ENCODE peak calls at places on chromosome 1, in five cellular contexts. One of them, this sample, is unnamed.

GRCh38 chr1:163673756-163674155 is 352.0 kb downstream of the NUF2 start:
- DNase-seq in GM12891: no peak
- DNase-seq in sigmoid colon: no peak
- DNase-seq in transverse colon: no peak
- DNase-seq in breast epithelium: no peak
- DNase-seq in this sample: no peak

GRCh38 chr1:153532769-153533599 is 2.8 kb downstream of the S100A6 start:
- DNase-seq in GM12891: peak; percentile 77
- DNase-seq in breast epithelium: peak; percentile 81
- DNase-seq in transverse colon: peak; percentile 92
- DNase-seq in sigmoid colon: peak; percentile 96
- DNase-seq in this sample: no peak

GRCh38 chr1:61654067-61654466 is 70.9 kb downstream of the TM2D1 start:
- DNase-seq in breast epithelium: no peak
- DNase-seq in GM12891: no peak
- DNase-seq in sigmoid colon: no peak
- DNase-seq in transverse colon: no peak
- DNase-seq in this sample: no peak

GRCh38 chr1:234960722-234961467 is 167.7 kb downstream of the TOMM20 start:
- DNase-seq in breast epithelium: no peak
- DNase-seq in sigmoid colon: peak; percentile 66
- DNase-seq in GM12891: no peak
- DNase-seq in transverse colon: peak; percentile 77
- DNase-seq in this sample: no peak

GRCh38 chr1:86154581-86155060 is 2.0 kb downstream of the COL24A1 start:
- DNase-seq in breast epithelium: no peak
- DNase-seq in GM12891: no peak
- DNase-seq in transverse colon: no peak
- DNase-seq in sigmoid colon: peak; percentile 69
- DNase-seq in this sample: no peak

GRCh38 chr1:24688621-24689195 is 45.6 kb downstream of the SRRM1 start:
- DNase-seq in transverse colon: peak; percentile 74
- DNase-seq in breast epithelium: peak; percentile 48
- DNase-seq in sigmoid colon: peak; percentile 85
- DNase-seq in GM12891: peak; percentile 63
- DNase-seq in this sample: no peak

GRCh38 chr1:42910985-42911384 is 47.7 kb downstream of the SLC2A1 start:
- DNase-seq in breast epithelium: no peak
- DNase-seq in sigmoid colon: no peak
- DNase-seq in transverse colon: no peak
- DNase-seq in GM12891: no peak
- DNase-seq in this sample: no peak

GRCh38 chr1:150149490-150150453 is at the start of gene PLEKHO1:
- DNase-seq in breast epithelium: peak; percentile 79
- DNase-seq in transverse colon: peak; percentile 87
- DNase-seq in GM12891: peak; percentile 60
- DNase-seq in sigmoid colon: peak; percentile 96
- DNase-seq in this sample: no peak

GRCh38 chr1:87508247-87508646 is 179.6 kb downstream of the LMO4 start:
- DNase-seq in breast epithelium: no peak
- DNase-seq in GM12891: no peak
- DNase-seq in sigmoid colon: no peak
- DNase-seq in transverse colon: no peak
- DNase-seq in this sample: no peak

GRCh38 chr1:245693116-245693515 is 538.3 kb downstream of the KIF26B start:
- DNase-seq in sigmoid colon: no peak
- DNase-seq in transverse colon: no peak
- DNase-seq in breast epithelium: no peak
- DNase-seq in GM12891: no peak
- DNase-seq in this sample: no peak

GRCh38 chr1:246607466-246607865 is 41.2 kb downstream of the CNST start:
- DNase-seq in transverse colon: no peak
- DNase-seq in breast epithelium: no peak
- DNase-seq in sigmoid colon: no peak
- DNase-seq in GM12891: no peak
- DNase-seq in this sample: no peak

GRCh38 chr1:16146888-16147614 is 8.8 kb downstream of the EPHA2 start:
- DNase-seq in transverse colon: no peak
- DNase-seq in GM12891: no peak
- DNase-seq in breast epithelium: no peak
- DNase-seq in sigmoid colon: no peak
- DNase-seq in this sample: no peak

GRCh38 chr1:155329980-155330598 is 9.4 kb downstream of the RUSC1 start:
- DNase-seq in breast epithelium: no peak
- DNase-seq in GM12891: no peak
- DNase-seq in transverse colon: no peak
- DNase-seq in sigmoid colon: no peak
- DNase-seq in this sample: no peak
- TF ChIP-seq POLR2AphosphoS5 in breast epithelium: no peak
- TF ChIP-seq POLR2AphosphoS5 in GM12891: no peak
- TF ChIP-seq POLR2AphosphoS5 in transverse colon: no peak
- TF ChIP-seq POLR2AphosphoS5 in sigmoid colon: no peak
- TF ChIP-seq POLR2AphosphoS5 in this sample: no peak

GRCh38 chr1:55887103-55887712 is 672.0 kb upstream of the USP24 start:
- DNase-seq in GM12891: no peak
- DNase-seq in breast epithelium: no peak
- DNase-seq in sigmoid colon: no peak
- DNase-seq in transverse colon: no peak
- DNase-seq in this sample: no peak

GRCh38 chr1:55893155-55893554 is 678.0 kb upstream of the USP24 start:
- DNase-seq in GM12891: no peak
- DNase-seq in breast epithelium: no peak
- DNase-seq in transverse colon: no peak
- DNase-seq in sigmoid colon: no peak
- DNase-seq in this sample: no peak

GRCh38 chr1:55885619-55886018 is 670.5 kb upstream of the USP24 start:
- DNase-seq in GM12891: no peak
- DNase-seq in transverse colon: no peak
- DNase-seq in breast epithelium: no peak
- DNase-seq in sigmoid colon: no peak
- DNase-seq in this sample: no peak

GRCh38 chr1:55894521-55894920 is 679.4 kb upstream of the USP24 start:
- DNase-seq in GM12891: no peak
- DNase-seq in sigmoid colon: no peak
- DNase-seq in transverse colon: no peak
- DNase-seq in breast epithelium: no peak
- DNase-seq in this sample: no peak

DNA sequence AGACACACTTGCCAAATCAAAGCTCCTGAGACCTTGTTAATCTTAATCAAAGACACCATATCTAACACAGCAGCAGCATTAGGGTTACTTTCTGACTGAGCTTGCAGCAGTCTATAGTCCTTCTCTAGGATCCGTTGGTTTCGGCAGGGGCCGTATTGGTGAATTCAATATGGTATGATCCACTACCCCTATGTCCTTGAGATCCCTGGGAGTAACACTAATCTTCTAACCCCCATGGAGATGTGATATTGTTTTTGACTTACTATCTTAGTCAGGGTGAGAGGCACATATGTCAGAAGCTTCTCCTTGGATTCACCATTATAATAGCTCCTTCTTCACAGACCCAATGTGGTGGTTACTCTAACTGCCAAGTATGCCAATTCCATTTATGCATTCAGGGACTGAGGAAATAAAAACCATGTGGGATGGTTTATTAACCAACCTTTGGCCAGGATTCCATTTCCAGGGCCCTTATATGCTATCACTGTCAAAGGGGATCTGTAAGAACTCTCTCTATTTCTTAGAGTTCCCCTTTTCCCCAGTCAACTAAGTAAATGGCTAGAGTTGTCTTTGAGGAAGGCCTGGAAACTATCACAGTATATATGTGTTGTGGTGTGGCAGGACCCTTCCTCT is 673.6 kb upstream of the USP24 start:
- DNase-seq in transverse colon: no peak
- DNase-seq in GM12891: no peak
- DNase-seq in sigmoid colon: no peak
- DNase-seq in breast epithelium: no peak
- DNase-seq in this sample: no peak
- TF ChIP-seq POLR2AphosphoS5 in transverse colon: no peak
- TF ChIP-seq POLR2AphosphoS5 in GM12891: no peak
- TF ChIP-seq POLR2AphosphoS5 in sigmoid colon: no peak
- TF ChIP-seq POLR2AphosphoS5 in breast epithelium: no peak
- TF ChIP-seq POLR2AphosphoS5 in this sample: no peak

DNA sequence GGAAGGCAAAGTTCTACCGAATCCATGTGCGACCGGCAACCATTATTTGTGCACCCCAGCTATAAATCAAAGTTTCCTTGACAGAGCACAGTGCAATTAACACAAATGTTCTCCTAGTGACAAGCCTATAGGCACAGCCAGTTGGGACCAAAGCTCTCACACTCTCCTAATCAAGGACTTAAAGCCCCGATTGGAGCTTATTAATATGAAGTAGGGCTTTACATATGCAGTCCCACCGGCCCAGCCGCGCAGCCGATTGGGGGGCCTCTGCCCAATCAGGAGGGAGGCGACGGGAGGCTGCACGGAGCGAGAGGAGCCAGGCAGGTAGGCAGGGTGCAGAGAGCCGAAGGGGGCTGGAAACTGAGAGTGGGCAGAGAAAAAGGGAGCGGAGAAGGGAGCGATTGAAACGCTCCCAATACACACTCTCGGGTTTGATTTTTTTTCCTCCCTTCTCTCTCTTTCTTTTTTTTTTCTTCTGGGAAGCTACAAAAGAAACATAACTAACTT is at the start of gene ESRRG:
- DNase-seq in transverse colon: peak; percentile 43
- DNase-seq in GM12891: no peak
- DNase-seq in sigmoid colon: no peak
- DNase-seq in breast epithelium: peak; percentile 38
- DNase-seq in this sample: no peak
- TF ChIP-seq POLR2AphosphoS5 in transverse colon: no peak
- TF ChIP-seq POLR2AphosphoS5 in GM12891: no peak
- TF ChIP-seq POLR2AphosphoS5 in sigmoid colon: no peak
- TF ChIP-seq POLR2AphosphoS5 in breast epithelium: no peak
- TF ChIP-seq POLR2AphosphoS5 in this sample: no peak

GRCh38 chr1:67735220-67735619 is 50.2 kb downstream of the GADD45A start:
- DNase-seq in GM12891: no peak
- DNase-seq in sigmoid colon: no peak
- DNase-seq in transverse colon: no peak
- DNase-seq in breast epithelium: no peak
- DNase-seq in this sample: no peak

GRCh38 chr1:67736750-67737149 is 51.7 kb downstream of the GADD45A start:
- DNase-seq in GM12891: no peak
- DNase-seq in breast epithelium: no peak
- DNase-seq in transverse colon: no peak
- DNase-seq in sigmoid colon: no peak
- DNase-seq in this sample: no peak

GRCh38 chr1:67733741-67734690 is 49.0 kb downstream of the GADD45A start:
- DNase-seq in GM12891: no peak
- DNase-seq in sigmoid colon: no peak
- DNase-seq in breast epithelium: no peak
- DNase-seq in transverse colon: no peak
- DNase-seq in this sample: no peak

GRCh38 chr1:67737875-67738274 is 52.9 kb downstream of the GADD45A start:
- DNase-seq in transverse colon: no peak
- DNase-seq in sigmoid colon: no peak
- DNase-seq in GM12891: no peak
- DNase-seq in breast epithelium: no peak
- DNase-seq in this sample: no peak

GRCh38 chr1:67735806-67736627 is 51.0 kb downstream of the GADD45A start:
- DNase-seq in transverse colon: peak; percentile 78
- DNase-seq in breast epithelium: peak; percentile 78
- DNase-seq in sigmoid colon: peak; percentile 78
- DNase-seq in GM12891: no peak
- DNase-seq in this sample: peak; percentile 55
- TF ChIP-seq POLR2AphosphoS5 in transverse colon: peak; percentile 51
- TF ChIP-seq POLR2AphosphoS5 in breast epithelium: peak; percentile 53
- TF ChIP-seq POLR2AphosphoS5 in sigmoid colon: no peak
- TF ChIP-seq POLR2AphosphoS5 in GM12891: peak; percentile 69
- TF ChIP-seq POLR2AphosphoS5 in this sample: no peak

DNA sequence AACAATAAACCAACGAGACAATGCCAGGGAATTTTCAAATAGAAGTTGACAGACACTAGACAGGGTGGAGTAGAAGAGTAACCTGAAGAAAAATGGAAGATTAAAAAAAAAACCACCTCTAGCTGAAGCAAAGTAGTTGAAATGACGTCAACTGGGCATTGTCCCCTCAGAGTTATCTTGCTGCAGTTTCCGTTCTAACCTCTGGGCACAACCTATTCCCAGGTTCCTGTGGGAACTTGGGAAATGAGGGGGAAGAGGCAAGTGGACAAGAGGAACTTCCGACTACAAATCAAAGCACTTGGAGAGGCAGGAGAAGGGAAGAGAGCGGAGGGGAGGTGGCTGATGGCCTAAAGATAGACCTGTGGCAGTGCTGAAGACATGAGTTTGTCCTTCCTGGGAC is 66.3 kb downstream of the PLPP3 start:
- DNase-seq in transverse colon: no peak
- DNase-seq in sigmoid colon: no peak
- DNase-seq in breast epithelium: no peak
- DNase-seq in GM12891: no peak
- DNase-seq in this sample: no peak
- TF ChIP-seq POLR2AphosphoS5 in transverse colon: no peak
- TF ChIP-seq POLR2AphosphoS5 in sigmoid colon: no peak
- TF ChIP-seq POLR2AphosphoS5 in breast epithelium: no peak
- TF ChIP-seq POLR2AphosphoS5 in GM12891: no peak
- TF ChIP-seq POLR2AphosphoS5 in this sample: no peak

GRCh38 chr1:224529844-224530243 is 86.3 kb upstream of the CNIH3 start:
- DNase-seq in sigmoid colon: no peak
- DNase-seq in breast epithelium: no peak
- DNase-seq in GM12891: no peak
- DNase-seq in transverse colon: no peak
- DNase-seq in this sample: no peak

GRCh38 chr1:224534731-224535130 is 81.4 kb upstream of the CNIH3 start:
- DNase-seq in GM12891: no peak
- DNase-seq in transverse colon: no peak
- DNase-seq in sigmoid colon: no peak
- DNase-seq in breast epithelium: no peak
- DNase-seq in this sample: no peak

GRCh38 chr1:224535641-224536040 is 80.5 kb upstream of the CNIH3 start:
- DNase-seq in breast epithelium: no peak
- DNase-seq in transverse colon: no peak
- DNase-seq in GM12891: no peak
- DNase-seq in sigmoid colon: no peak
- DNase-seq in this sample: no peak

GRCh38 chr1:224528900-224529299 is 87.2 kb upstream of the CNIH3 start:
- DNase-seq in transverse colon: no peak
- DNase-seq in GM12891: no peak
- DNase-seq in sigmoid colon: no peak
- DNase-seq in breast epithelium: no peak
- DNase-seq in this sample: no peak

DNA sequence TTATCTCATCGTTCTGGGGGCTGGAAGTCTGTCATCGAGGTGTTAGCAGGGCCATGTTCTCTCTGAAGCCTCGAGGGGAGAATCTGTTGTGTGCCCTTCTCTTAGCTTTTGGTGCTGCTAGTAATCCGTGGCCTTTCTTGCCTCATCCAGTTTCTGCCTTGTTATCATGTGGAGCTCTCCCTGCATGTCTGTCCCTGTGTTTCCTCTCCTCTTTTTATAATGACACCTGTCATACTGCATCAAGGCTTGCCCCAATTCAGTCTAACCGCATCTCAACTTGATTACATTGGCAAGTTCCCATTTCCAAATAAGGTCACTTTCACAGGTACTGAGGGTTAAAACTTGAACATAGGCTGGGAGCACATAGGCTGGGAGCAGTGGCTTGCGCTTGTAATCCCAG is 82.6 kb upstream of the CNIH3 start:
- DNase-seq in transverse colon: no peak
- DNase-seq in sigmoid colon: no peak
- DNase-seq in breast epithelium: no peak
- DNase-seq in GM12891: no peak
- DNase-seq in this sample: no peak
- TF ChIP-seq POLR2AphosphoS5 in transverse colon: no peak
- TF ChIP-seq POLR2AphosphoS5 in sigmoid colon: no peak
- TF ChIP-seq POLR2AphosphoS5 in breast epithelium: no peak
- TF ChIP-seq POLR2AphosphoS5 in GM12891: no peak
- TF ChIP-seq POLR2AphosphoS5 in this sample: no peak